ENCODE peak calls at places on chromosomes 2 and 18, in seven cellular contexts. One of them, this sample, is unnamed.

GRCh38 chr2:28391564-28392296 is 928 bp upstream of the FOSL2 start:
- DNase-seq in HepG2: peak; percentile 72
- DNase-seq in NB4: peak; percentile 91
- DNase-seq in GM23338: peak; percentile 80
- DNase-seq in IMR-90: peak; percentile 79
- DNase-seq in hepatocyte: peak; percentile 94
- DNase-seq in brain microvascular endothelial cell: peak; percentile 74
- DNase-seq in this sample: peak; percentile 88

GRCh38 chr2:15092691-15093090 is 460.2 kb downstream of the LRATD1 start:
- DNase-seq in GM23338: no peak
- DNase-seq in HepG2: no peak
- DNase-seq in brain microvascular endothelial cell: no peak
- DNase-seq in NB4: no peak
- DNase-seq in hepatocyte: no peak
- DNase-seq in IMR-90: peak; percentile 64
- DNase-seq in this sample: no peak

GRCh38 chr2:65366595-65367125 is 65.7 kb downstream of the SPRED2 start:
- DNase-seq in brain microvascular endothelial cell: peak; percentile 98
- DNase-seq in NB4: peak; percentile 96
- DNase-seq in HepG2: peak; percentile 77
- DNase-seq in GM23338: no peak
- DNase-seq in IMR-90: peak; percentile 98
- DNase-seq in hepatocyte: peak; percentile 88
- DNase-seq in this sample: peak; percentile 76

GRCh38 chr18:61896767-61897166 is 4.0 kb upstream of the RNF152 start:
- DNase-seq in HepG2: no peak
- DNase-seq in NB4: no peak
- DNase-seq in GM23338: no peak
- DNase-seq in brain microvascular endothelial cell: peak; percentile 19
- DNase-seq in hepatocyte: peak; percentile 49
- DNase-seq in IMR-90: peak; percentile 20
- DNase-seq in this sample: peak; percentile 81

GRCh38 chr2:70959851-70960832 is 18.3 kb upstream of the ANKRD53 start:
- DNase-seq in hepatocyte: peak; percentile 3
- DNase-seq in HepG2: no peak
- DNase-seq in brain microvascular endothelial cell: no peak
- DNase-seq in GM23338: peak; percentile 72
- DNase-seq in NB4: no peak
- DNase-seq in IMR-90: no peak
- DNase-seq in this sample: no peak

GRCh38 chr2:100902833-100903405 is 83.0 kb downstream of the NPAS2 start:
- DNase-seq in brain microvascular endothelial cell: peak; percentile 92
- DNase-seq in GM23338: no peak
- DNase-seq in NB4: peak; percentile 22
- DNase-seq in HepG2: peak; percentile 81
- DNase-seq in IMR-90: peak; percentile 97
- DNase-seq in hepatocyte: peak; percentile 54
- DNase-seq in this sample: peak; percentile 87

GRCh38 chr2:220143336-220143735 is 515.9 kb downstream of the SLC4A3 start:
- DNase-seq in brain microvascular endothelial cell: peak; percentile 72
- DNase-seq in GM23338: no peak
- DNase-seq in NB4: peak; percentile 23
- DNase-seq in IMR-90: peak; percentile 86
- DNase-seq in HepG2: peak; percentile 37
- DNase-seq in hepatocyte: peak; percentile 35
- DNase-seq in this sample: no peak

GRCh38 chr2:27042159-27042661 is 9.3 kb upstream of the AGBL5 start:
- DNase-seq in IMR-90: no peak
- DNase-seq in hepatocyte: no peak
- DNase-seq in brain microvascular endothelial cell: no peak
- DNase-seq in NB4: no peak
- DNase-seq in HepG2: no peak
- DNase-seq in GM23338: no peak
- DNase-seq in this sample: no peak

GRCh38 chr18:51030537-51031258 is 685 bp downstream of the SMAD4 start:
- DNase-seq in IMR-90: peak; percentile 26
- DNase-seq in GM23338: peak; percentile 71
- DNase-seq in brain microvascular endothelial cell: peak; percentile 18
- DNase-seq in hepatocyte: peak; percentile 90
- DNase-seq in HepG2: peak; percentile 41
- DNase-seq in NB4: peak; percentile 70
- DNase-seq in this sample: peak; percentile 51

GRCh38 chr2:127047716-127048617 is 59.0 kb downstream of the BIN1 start:
- DNase-seq in brain microvascular endothelial cell: no peak
- DNase-seq in NB4: no peak
- DNase-seq in HepG2: no peak
- DNase-seq in IMR-90: no peak
- DNase-seq in hepatocyte: no peak
- DNase-seq in GM23338: no peak
- DNase-seq in this sample: no peak

GRCh38 chr2:71619230-71619741 is 165.9 kb downstream of the DYSF start:
- DNase-seq in hepatocyte: no peak
- DNase-seq in IMR-90: no peak
- DNase-seq in GM23338: no peak
- DNase-seq in NB4: no peak
- DNase-seq in HepG2: no peak
- DNase-seq in brain microvascular endothelial cell: no peak
- DNase-seq in this sample: no peak

GRCh38 chr2:240431663-240432424 is 3.6 kb upstream of the GPC1 start:
- DNase-seq in GM23338: no peak
- DNase-seq in brain microvascular endothelial cell: no peak
- DNase-seq in hepatocyte: no peak
- DNase-seq in HepG2: no peak
- DNase-seq in IMR-90: no peak
- DNase-seq in NB4: no peak
- DNase-seq in this sample: no peak

GRCh38 chr2:204892506-204893255 is 347.4 kb downstream of the PARD3B start:
- DNase-seq in IMR-90: peak; percentile 78
- DNase-seq in NB4: no peak
- DNase-seq in HepG2: no peak
- DNase-seq in brain microvascular endothelial cell: peak; percentile 38
- DNase-seq in GM23338: no peak
- DNase-seq in hepatocyte: no peak
- DNase-seq in this sample: no peak

GRCh38 chr2:239309398-239310245 is 91.2 kb downstream of the HDAC4 start:
- DNase-seq in brain microvascular endothelial cell: no peak
- DNase-seq in HepG2: no peak
- DNase-seq in GM23338: no peak
- DNase-seq in hepatocyte: no peak
- DNase-seq in NB4: no peak
- DNase-seq in IMR-90: no peak
- DNase-seq in this sample: peak; percentile 29

GRCh38 chr2:149314687-149315086 is 15.7 kb upstream of the LYPD6 start:
- DNase-seq in IMR-90: no peak
- DNase-seq in NB4: no peak
- DNase-seq in GM23338: peak; percentile 87
- DNase-seq in HepG2: no peak
- DNase-seq in brain microvascular endothelial cell: no peak
- DNase-seq in hepatocyte: no peak
- DNase-seq in this sample: no peak

GRCh38 chr2:16509042-16509441 is 156.6 kb downstream of the CYRIA start:
- DNase-seq in hepatocyte: no peak
- DNase-seq in brain microvascular endothelial cell: no peak
- DNase-seq in NB4: no peak
- DNase-seq in HepG2: no peak
- DNase-seq in IMR-90: no peak
- DNase-seq in GM23338: no peak
- DNase-seq in this sample: no peak

GRCh38 chr2:16511041-16511440 is 154.6 kb downstream of the CYRIA start:
- DNase-seq in HepG2: no peak
- DNase-seq in brain microvascular endothelial cell: no peak
- DNase-seq in hepatocyte: no peak
- DNase-seq in GM23338: no peak
- DNase-seq in NB4: no peak
- DNase-seq in IMR-90: no peak
- DNase-seq in this sample: no peak

GRCh38 chr2:16507655-16508054 is 158.0 kb downstream of the CYRIA start:
- DNase-seq in GM23338: peak; percentile 37
- DNase-seq in hepatocyte: peak; percentile 23
- DNase-seq in IMR-90: no peak
- DNase-seq in brain microvascular endothelial cell: no peak
- DNase-seq in HepG2: no peak
- DNase-seq in NB4: no peak
- DNase-seq in this sample: no peak

GRCh38 chr2:16508061-16508851 is 157.4 kb downstream of the CYRIA start:
- DNase-seq in hepatocyte: peak; percentile 84
- DNase-seq in HepG2: peak; percentile 21
- DNase-seq in brain microvascular endothelial cell: no peak
- DNase-seq in IMR-90: no peak
- DNase-seq in NB4: peak; percentile 56
- DNase-seq in GM23338: peak; percentile 83
- DNase-seq in this sample: no peak

GRCh38 chr2:16506366-16506765 is 159.3 kb downstream of the CYRIA start:
- DNase-seq in HepG2: no peak
- DNase-seq in hepatocyte: peak; percentile 32
- DNase-seq in GM23338: no peak
- DNase-seq in NB4: no peak
- DNase-seq in brain microvascular endothelial cell: no peak
- DNase-seq in IMR-90: no peak
- DNase-seq in this sample: no peak
- TF ChIP-seq CTCF in HepG2: no peak
- TF ChIP-seq CTCF in hepatocyte: no peak
- TF ChIP-seq CTCF in GM23338: no peak
- TF ChIP-seq CTCF in NB4: no peak
- TF ChIP-seq CTCF in brain microvascular endothelial cell: no peak
- TF ChIP-seq CTCF in IMR-90: no peak
- TF ChIP-seq CTCF in this sample: no peak

DNA sequence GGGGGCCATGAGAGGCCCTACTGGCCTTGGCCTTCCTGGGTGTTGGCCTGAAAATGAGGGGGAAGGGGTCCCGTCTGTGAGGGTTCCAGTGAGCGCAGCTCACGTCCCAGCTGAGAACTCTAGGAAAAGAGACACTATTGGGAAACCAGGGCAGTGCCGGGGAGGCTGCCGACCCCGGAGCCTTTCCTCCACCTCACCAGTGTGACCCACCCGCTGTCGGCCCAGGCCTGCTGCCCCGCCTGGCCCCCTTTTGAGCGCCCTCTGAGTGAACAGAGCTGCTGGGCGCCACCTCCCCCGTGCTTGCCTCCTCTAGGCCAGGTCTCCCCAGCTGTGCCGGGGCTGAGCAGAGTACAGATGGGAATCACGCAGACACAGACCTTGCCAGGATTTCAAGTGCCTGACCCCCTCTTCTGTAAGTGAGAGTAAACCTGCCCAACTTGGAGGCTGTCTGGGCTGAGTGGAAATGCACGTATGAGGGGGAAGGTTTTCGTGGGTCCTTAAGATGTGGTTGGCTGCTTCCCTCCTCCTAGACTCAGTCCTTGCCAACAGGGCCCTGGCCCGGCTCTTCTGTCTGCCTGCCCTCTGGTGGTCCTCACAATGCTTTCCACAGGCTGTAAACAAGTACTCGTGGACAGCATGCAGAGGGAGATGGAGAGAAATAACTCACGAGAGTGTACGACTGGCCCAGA is 17.3 kb upstream of the ARHGEF4 start:
- DNase-seq in hepatocyte: no peak
- DNase-seq in HepG2: no peak
- DNase-seq in IMR-90: no peak
- DNase-seq in NB4: no peak
- DNase-seq in GM23338: no peak
- DNase-seq in brain microvascular endothelial cell: no peak
- DNase-seq in this sample: no peak
- TF ChIP-seq CTCF in hepatocyte: peak; percentile 27
- TF ChIP-seq CTCF in HepG2: peak; percentile 5
- TF ChIP-seq CTCF in IMR-90: no peak
- TF ChIP-seq CTCF in NB4: no peak
- TF ChIP-seq CTCF in GM23338: peak; percentile 46
- TF ChIP-seq CTCF in brain microvascular endothelial cell: no peak
- TF ChIP-seq CTCF in this sample: no peak

DNA sequence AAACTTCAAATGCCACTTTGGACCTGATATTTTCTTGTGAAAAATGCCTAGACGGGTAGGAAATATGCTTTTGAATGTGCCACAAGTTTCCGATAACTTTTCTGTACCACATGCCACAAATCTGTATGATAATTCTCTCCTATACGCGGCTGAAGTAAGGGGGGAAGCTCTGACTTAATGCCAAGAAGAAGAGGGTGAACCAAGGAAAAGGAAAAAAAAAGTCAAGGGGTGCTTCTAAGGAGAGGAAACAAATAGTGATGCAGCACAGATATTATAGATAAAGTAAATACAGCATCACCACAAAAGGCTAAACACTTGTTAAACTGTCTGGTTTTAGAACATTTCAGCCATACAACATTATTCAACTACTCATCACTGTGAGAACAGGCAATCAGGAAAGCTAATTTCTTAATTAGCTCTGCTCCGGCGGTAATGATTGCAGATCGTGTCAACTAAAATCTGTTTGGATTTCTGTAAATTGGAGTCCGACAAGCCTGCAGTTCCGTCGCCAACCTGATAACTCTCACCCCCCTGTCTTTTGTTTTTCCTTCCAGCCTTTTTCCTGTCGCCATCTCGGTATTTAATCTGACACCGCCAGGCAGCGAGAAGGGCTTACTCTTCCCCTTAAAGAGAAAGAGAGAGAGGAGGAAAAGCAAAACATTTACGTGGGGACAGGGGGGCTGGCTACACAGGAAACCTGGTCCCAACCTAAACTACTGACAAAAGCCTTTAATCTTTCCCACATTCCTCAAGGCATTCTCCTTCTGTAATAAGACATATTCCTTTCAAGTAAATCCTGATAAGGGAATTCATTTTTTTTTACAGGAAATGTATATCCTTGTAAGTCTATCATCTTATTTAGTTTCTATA is 67.5 kb downstream of the ZEB2 start:
- DNase-seq in IMR-90: peak; percentile 49
- DNase-seq in NB4: no peak
- DNase-seq in hepatocyte: peak; percentile 12
- DNase-seq in brain microvascular endothelial cell: peak; percentile 53
- DNase-seq in GM23338: peak; percentile 79
- DNase-seq in HepG2: no peak
- DNase-seq in this sample: no peak
- TF ChIP-seq CTCF in IMR-90: peak; percentile 16
- TF ChIP-seq CTCF in NB4: no peak
- TF ChIP-seq CTCF in hepatocyte: no peak
- TF ChIP-seq CTCF in brain microvascular endothelial cell: peak; percentile 52
- TF ChIP-seq CTCF in GM23338: no peak
- TF ChIP-seq CTCF in HepG2: no peak
- TF ChIP-seq CTCF in this sample: no peak

GRCh38 chr2:174836345-174836999 is 72.2 kb upstream of the CHRNA1 start:
- DNase-seq in IMR-90: peak; percentile 97
- DNase-seq in hepatocyte: peak; percentile 50
- DNase-seq in NB4: no peak
- DNase-seq in HepG2: no peak
- DNase-seq in GM23338: no peak
- DNase-seq in brain microvascular endothelial cell: peak; percentile 94
- DNase-seq in this sample: peak; percentile 60
- TF ChIP-seq CTCF in IMR-90: no peak
- TF ChIP-seq CTCF in hepatocyte: no peak
- TF ChIP-seq CTCF in NB4: no peak
- TF ChIP-seq CTCF in HepG2: no peak
- TF ChIP-seq CTCF in GM23338: no peak
- TF ChIP-seq CTCF in brain microvascular endothelial cell: no peak
- TF ChIP-seq CTCF in this sample: no peak

GRCh38 chr18:37294951-37295350 is 270.6 kb downstream of the CELF4 start:
- DNase-seq in NB4: peak; percentile 25
- DNase-seq in brain microvascular endothelial cell: peak; percentile 13
- DNase-seq in GM23338: peak; percentile 90
- DNase-seq in HepG2: peak; percentile 15
- DNase-seq in IMR-90: no peak
- DNase-seq in hepatocyte: peak; percentile 33
- DNase-seq in this sample: no peak
- TF ChIP-seq CTCF in NB4: peak; percentile 59
- TF ChIP-seq CTCF in brain microvascular endothelial cell: peak; percentile 63
- TF ChIP-seq CTCF in GM23338: peak; percentile 92
- TF ChIP-seq CTCF in HepG2: peak; percentile 50
- TF ChIP-seq CTCF in IMR-90: no peak
- TF ChIP-seq CTCF in hepatocyte: peak; percentile 31
- TF ChIP-seq CTCF in this sample: peak; percentile 12

GRCh38 chr2:132651115-132652099 is 18.6 kb downstream of the LYPD1 start:
- DNase-seq in NB4: peak; percentile 57
- DNase-seq in hepatocyte: peak; percentile 70
- DNase-seq in HepG2: peak; percentile 59
- DNase-seq in IMR-90: peak; percentile 71
- DNase-seq in GM23338: peak; percentile 64
- DNase-seq in brain microvascular endothelial cell: peak; percentile 73
- DNase-seq in this sample: no peak
- TF ChIP-seq CTCF in NB4: peak; percentile 68
- TF ChIP-seq CTCF in hepatocyte: peak; percentile 63
- TF ChIP-seq CTCF in HepG2: peak; percentile 76
- TF ChIP-seq CTCF in IMR-90: peak; percentile 71
- TF ChIP-seq CTCF in GM23338: peak; percentile 57
- TF ChIP-seq CTCF in brain microvascular endothelial cell: peak; percentile 88
- TF ChIP-seq CTCF in this sample: peak; percentile 61